ENCODE peak calls at places on chromosomes 4 and X, in four cellular contexts. One of them, this sample, is unnamed.

GRCh38 chrX:27884654-27885053 is 76.9 kb downstream of the MAGEB10 start:
- DNase-seq in H1: no peak
- DNase-seq in A549: no peak
- DNase-seq in K562: no peak
- DNase-seq in this sample: no peak

GRCh38 chr4:85807247-85807915 is 332.4 kb downstream of the ARHGAP24 start:
- DNase-seq in K562: no peak
- DNase-seq in H1: no peak
- DNase-seq in A549: no peak
- DNase-seq in this sample: no peak

GRCh38 chrX:68433155-68433980 is at the start of gene OPHN1:
- DNase-seq in A549: peak
- DNase-seq in H1: peak
- DNase-seq in K562: peak
- DNase-seq in this sample: peak

GRCh38 chr4:40939826-40940225 is 190.1 kb downstream of the NSUN7 start:
- DNase-seq in A549: no peak
- DNase-seq in K562: no peak
- DNase-seq in H1: no peak
- DNase-seq in this sample: no peak

GRCh38 chr4:134544303-134544761 is 342.7 kb upstream of the PABPC4L start:
- DNase-seq in H1: no peak
- DNase-seq in A549: no peak
- DNase-seq in K562: no peak
- DNase-seq in this sample: no peak

GRCh38 chrX:112644713-112645112 is 35.0 kb downstream of the LHFPL1 start:
- DNase-seq in H1: no peak
- DNase-seq in A549: no peak
- DNase-seq in K562: no peak
- DNase-seq in this sample: no peak

GRCh38 chr4:40178672-40179071 is 18.2 kb upstream of the RHOH start:
- DNase-seq in K562: no peak
- DNase-seq in H1: no peak
- DNase-seq in A549: no peak
- DNase-seq in this sample: no peak

GRCh38 chr4:140281828-140282227 is 91.6 kb upstream of the SCOC start:
- DNase-seq in H1: no peak
- DNase-seq in A549: no peak
- DNase-seq in K562: no peak
- DNase-seq in this sample: no peak

GRCh38 chr4:8831221-8832129 is 40.2 kb downstream of the HMX1 start:
- DNase-seq in K562: no peak
- DNase-seq in H1: no peak
- DNase-seq in A549: no peak
- DNase-seq in this sample: no peak

GRCh38 chr4:143399113-143399949 is 62.7 kb downstream of the GAB1 start:
- DNase-seq in A549: no peak
- DNase-seq in K562: peak
- DNase-seq in H1: no peak
- DNase-seq in this sample: peak

GRCh38 chrX:130786030-130786429 is 117.0 kb downstream of the ENOX2 start:
- DNase-seq in K562: no peak
- DNase-seq in H1: no peak
- DNase-seq in A549: no peak
- DNase-seq in this sample: no peak

GRCh38 chr4:18593297-18594002 is 571.9 kb upstream of the LCORL start:
- DNase-seq in A549: peak
- DNase-seq in K562: peak
- DNase-seq in H1: peak
- DNase-seq in this sample: peak

GRCh38 chrX:113512700-113513395 is 672.2 kb upstream of the AMOT start:
- DNase-seq in H1: no peak
- DNase-seq in A549: no peak
- DNase-seq in K562: no peak
- DNase-seq in this sample: no peak

DNA sequence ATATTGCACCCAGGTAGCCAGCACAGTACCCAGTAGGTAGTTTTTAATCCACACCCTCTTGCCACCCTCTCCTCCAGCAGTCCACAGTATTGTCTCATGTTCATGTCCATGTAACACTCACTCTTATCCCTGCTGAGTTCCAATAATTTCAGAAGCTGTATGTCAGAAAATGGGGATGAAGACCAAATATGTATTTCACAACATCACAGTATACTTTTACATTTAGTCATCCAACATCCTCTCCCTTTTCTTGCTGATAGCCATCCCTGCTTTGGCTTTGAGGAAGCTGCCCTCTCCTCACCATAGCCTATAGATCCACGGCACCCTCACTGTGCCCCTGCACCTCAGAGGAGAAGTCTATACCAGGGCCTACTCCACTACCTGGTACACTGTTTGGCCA is 126.0 kb upstream of the LDB2 start:
- DNase-seq in K562: no peak
- DNase-seq in H1: no peak
- DNase-seq in A549: no peak
- DNase-seq in this sample: no peak
- TF ChIP-seq RNF2 in K562: no peak
- TF ChIP-seq RNF2 in H1: no peak
- TF ChIP-seq RNF2 in A549: no peak
- TF ChIP-seq RNF2 in this sample: no peak

GRCh38 chr4:138241281-138242075 is 671 bp downstream of the SLC7A11 start:
- DNase-seq in A549: no peak
- DNase-seq in K562: peak
- DNase-seq in H1: no peak
- DNase-seq in this sample: no peak
- TF ChIP-seq RAD21 in A549: no peak
- TF ChIP-seq RAD21 in K562: no peak
- TF ChIP-seq RAD21 in H1: no peak
- TF ChIP-seq RAD21 in this sample: no peak

GRCh38 chr4:151962138-151962845 is 201.5 kb upstream of the GATB start:
- DNase-seq in A549: no peak
- DNase-seq in K562: no peak
- DNase-seq in H1: no peak
- DNase-seq in this sample: no peak

GRCh38 chr4:151957163-151957562 is 196.4 kb upstream of the GATB start:
- DNase-seq in A549: no peak
- DNase-seq in K562: no peak
- DNase-seq in H1: peak
- DNase-seq in this sample: peak

GRCh38 chr4:151967074-151967473 is 206.3 kb upstream of the GATB start:
- DNase-seq in A549: no peak
- DNase-seq in H1: no peak
- DNase-seq in K562: no peak
- DNase-seq in this sample: no peak

GRCh38 chr4:151960449-151961246 is 199.8 kb upstream of the GATB start:
- DNase-seq in H1: no peak
- DNase-seq in A549: no peak
- DNase-seq in K562: no peak
- DNase-seq in this sample: no peak

GRCh38 chr4:151961456-151961855 is 200.6 kb upstream of the GATB start:
- DNase-seq in H1: no peak
- DNase-seq in K562: no peak
- DNase-seq in A549: no peak
- DNase-seq in this sample: no peak
- TF ChIP-seq RNF2 in H1: no peak
- TF ChIP-seq RNF2 in K562: no peak
- TF ChIP-seq RNF2 in A549: no peak
- TF ChIP-seq RNF2 in this sample: no peak

GRCh38 chrX:25178555-25178954 is 162.8 kb upstream of the ARX start:
- DNase-seq in A549: no peak
- DNase-seq in H1: no peak
- DNase-seq in K562: no peak
- DNase-seq in this sample: no peak
- TF ChIP-seq RAD21 in A549: no peak
- TF ChIP-seq RAD21 in H1: no peak
- TF ChIP-seq RAD21 in K562: no peak
- TF ChIP-seq RAD21 in this sample: no peak

DNA sequence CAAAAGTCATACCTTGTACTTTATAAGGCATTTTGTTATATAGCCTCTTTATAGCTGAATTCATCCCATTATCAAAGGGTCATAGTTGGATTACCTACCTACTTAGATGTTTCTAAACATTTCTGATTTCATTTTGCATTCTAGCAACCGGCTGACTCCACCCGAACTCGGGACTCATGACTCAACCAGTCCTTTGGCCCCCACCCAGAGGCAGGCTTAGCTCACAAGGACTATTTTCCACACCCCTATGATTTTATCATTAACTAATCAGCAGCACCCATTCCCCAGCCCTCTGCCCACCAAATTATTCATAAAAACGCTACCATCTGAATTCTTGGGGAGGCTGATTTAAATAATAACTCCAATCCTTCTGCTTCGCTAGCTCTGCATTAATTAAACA is 80.0 kb upstream of the EGFL6 start:
- DNase-seq in K562: no peak
- DNase-seq in A549: no peak
- DNase-seq in H1: no peak
- DNase-seq in this sample: no peak
- TF ChIP-seq RNF2 in K562: no peak
- TF ChIP-seq RNF2 in A549: no peak
- TF ChIP-seq RNF2 in H1: no peak
- TF ChIP-seq RNF2 in this sample: no peak

DNA sequence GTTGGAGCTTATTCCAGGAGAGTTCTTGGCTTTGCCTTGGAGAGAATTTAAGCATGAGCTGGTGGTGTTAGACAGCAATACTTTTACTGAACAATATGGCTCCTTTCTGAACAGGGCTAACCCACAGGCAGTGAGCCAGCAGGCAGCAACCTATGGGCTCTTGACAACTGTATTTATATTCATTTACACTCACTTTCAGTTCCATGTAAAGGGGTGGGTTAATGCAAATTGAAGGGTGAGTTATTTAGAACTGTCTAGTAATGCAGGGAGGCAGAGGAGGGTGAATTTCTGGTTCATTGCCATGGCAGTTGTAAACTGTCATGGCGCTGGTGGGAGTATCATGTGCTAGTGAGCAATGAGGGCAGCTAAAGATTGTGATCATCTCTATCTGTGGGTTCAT is 15.7 kb downstream of the FOXR2 start:
- DNase-seq in A549: no peak
- DNase-seq in K562: no peak
- DNase-seq in H1: no peak
- DNase-seq in this sample: no peak
- TF ChIP-seq RAD21 in A549: no peak
- TF ChIP-seq RAD21 in K562: no peak
- TF ChIP-seq RAD21 in H1: no peak
- TF ChIP-seq RAD21 in this sample: no peak

GRCh38 chr4:1365271-1366178 is 18.5 kb downstream of the UVSSA start:
- DNase-seq in A549: no peak
- DNase-seq in K562: no peak
- DNase-seq in H1: no peak
- DNase-seq in this sample: no peak
- TF ChIP-seq RNF2 in A549: no peak
- TF ChIP-seq RNF2 in K562: no peak
- TF ChIP-seq RNF2 in H1: no peak
- TF ChIP-seq RNF2 in this sample: no peak

DNA sequence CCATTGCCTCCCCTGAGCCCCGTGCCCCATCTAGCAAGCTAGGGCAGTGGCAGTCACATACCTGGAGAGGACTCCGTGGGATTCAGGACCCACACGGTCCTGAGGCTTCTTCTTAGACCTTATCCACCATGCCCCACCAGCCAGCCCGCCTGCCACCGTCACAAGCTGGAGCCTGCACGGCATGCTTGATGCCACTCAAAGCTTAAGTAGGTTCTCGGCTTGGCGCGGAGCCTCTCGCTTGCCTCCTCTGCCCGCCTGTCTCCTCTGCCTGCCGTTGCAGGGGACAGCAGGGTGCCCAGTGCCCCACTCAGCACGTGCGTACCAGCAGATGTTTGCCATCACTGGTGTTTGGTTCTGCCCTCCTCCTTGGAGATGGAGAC is 14.1 kb downstream of the PSAPL1 start:
- DNase-seq in A549: no peak
- DNase-seq in K562: no peak
- DNase-seq in H1: no peak
- DNase-seq in this sample: no peak
- TF ChIP-seq RAD21 in A549: no peak
- TF ChIP-seq RAD21 in K562: no peak
- TF ChIP-seq RAD21 in H1: no peak
- TF ChIP-seq RAD21 in this sample: no peak

This sample was measured in HepG2.